ENCODE peak calls at places on chromosome 15, in five cellular contexts. Q is H9; A is naive thymus-derived CD4-positive, alpha-beta T cell; I is CD4-positive, alpha-beta T cell; G is GM12878. N is an unnamed sample.

GRCh38 chr15:39680868-39681267 is 100.0 kb downstream of the THBS1 start:
- DNase-seq in Q (no peak), I (no peak), A (no peak), G (no peak), N (no peak)

GRCh38 chr15:72153269-72153668 is 35.1 kb downstream of the SENP8 start:
- DNase-seq in I (no peak), G (no peak), Q (no peak), A (no peak), N (no peak)

GRCh38 chr15:78004919-78005634 is 72.4 kb downstream of the TBC1D2B start:
- DNase-seq in G (no peak), Q (no peak), I (no peak), A (no peak), N (no peak)

GRCh38 chr15:96122077-96123027 is 208.1 kb upstream of the NR2F2 start:
- DNase-seq in Q (no peak), A (no peak), G (no peak), I (no peak), N (no peak)

GRCh38 chr15:61685971-61686370 is 374.3 kb downstream of the VPS13C start:
- DNase-seq in G (no peak), Q (no peak), A (no peak), I (no peak), N (no peak)

GRCh38 chr15:39585394-39585841 is 4.5 kb downstream of the THBS1 start:
- DNase-seq in Q (no peak), A (no peak), G (no peak), I (no peak), N (no peak)

GRCh38 chr15:63374686-63375520 is 6.7 kb downstream of the CA12 start:
- DNase-seq in G (no peak), A (no peak), Q (no peak), I (no peak), N (no peak)

GRCh38 chr15:60215225-60215963 is 182.4 kb downstream of the ANXA2 start:
- DNase-seq in Q (peak; percentile 49), A (no peak), G (no peak), I (no peak), N (no peak)

DNA sequence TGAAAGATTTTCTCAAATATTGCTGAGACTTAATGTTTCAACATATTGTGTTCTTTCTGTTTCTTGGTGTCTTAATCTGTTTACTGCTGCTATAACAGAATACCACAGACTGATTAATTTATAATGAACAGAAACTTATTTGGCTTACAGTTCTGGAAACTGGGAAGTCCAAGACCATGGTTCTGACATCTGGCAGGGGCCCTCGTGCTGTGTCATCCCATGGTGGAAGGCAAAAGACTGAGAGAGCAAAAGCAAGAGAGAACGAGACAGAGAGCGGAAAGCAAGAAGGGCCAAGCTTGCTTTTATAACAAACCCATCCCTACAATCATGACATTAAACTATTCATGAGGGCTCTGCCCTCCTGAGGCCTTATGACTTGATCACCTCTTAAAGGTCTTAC is 88.7 kb downstream of the ARNT2 start:
- DNase-seq in I (no peak), G (no peak), Q (no peak), A (no peak), N (no peak)
- H3K27ac ChIP-seq in I (no peak overlapping the region), G (no peak overlapping the region), Q (no peak overlapping the region), A (no peak overlapping the region), N (no peak overlapping the region)

GRCh38 chr15:83192742-83193141 is 14.9 kb downstream of the HDGFL3 start:
- DNase-seq in A (no peak), Q (no peak), G (no peak), I (no peak), N (no peak)
- H3K27ac ChIP-seq in A (no peak overlapping the region), Q (no peak overlapping the region), G (peak overlapping the region; percentile 28), I (no peak overlapping the region), N (no peak overlapping the region)

GRCh38 chr15:31256385-31257265 is 70.0 kb upstream of the KLF13 start:
- DNase-seq in Q (no peak), A (no peak), I (no peak), G (no peak), N (no peak)

GRCh38 chr15:31254431-31255175 is 72.0 kb upstream of the KLF13 start:
- DNase-seq in I (no peak), G (no peak), Q (no peak), A (no peak), N (no peak)

GRCh38 chr15:31257286-31257685 is 69.3 kb upstream of the KLF13 start:
- DNase-seq in G (no peak), A (no peak), I (no peak), Q (no peak), N (no peak)

GRCh38 chr15:31255732-31256384 is 70.8 kb upstream of the KLF13 start:
- DNase-seq in A (no peak), Q (no peak), I (no peak), G (no peak), N (no peak)

GRCh38 chr15:31255176-31255510 is 71.5 kb upstream of the KLF13 start:
- DNase-seq in A (no peak), G (no peak), I (no peak), Q (no peak), N (no peak)
- H3K27ac ChIP-seq in A (no peak overlapping the region), G (peak overlapping the region; percentile 76), I (no peak overlapping the region), Q (no peak overlapping the region), N (no peak overlapping the region)

GRCh38 chr15:57384024-57384423 is 7.7 kb downstream of the CGNL1 start:
- DNase-seq in I (no peak), G (no peak), Q (no peak), A (no peak), N (no peak)

GRCh38 chr15:57387011-57387410 is 10.7 kb downstream of the CGNL1 start:
- DNase-seq in G (no peak), I (no peak), A (no peak), Q (no peak), N (no peak)

GRCh38 chr15:57382969-57383368 is 6.7 kb downstream of the CGNL1 start:
- DNase-seq in Q (no peak), I (no peak), G (no peak), A (no peak), N (no peak)

GRCh38 chr15:57385923-57386390 is 9.7 kb downstream of the CGNL1 start:
- DNase-seq in A (no peak), Q (peak; percentile 68), G (no peak), I (no peak), N (no peak)

DNA sequence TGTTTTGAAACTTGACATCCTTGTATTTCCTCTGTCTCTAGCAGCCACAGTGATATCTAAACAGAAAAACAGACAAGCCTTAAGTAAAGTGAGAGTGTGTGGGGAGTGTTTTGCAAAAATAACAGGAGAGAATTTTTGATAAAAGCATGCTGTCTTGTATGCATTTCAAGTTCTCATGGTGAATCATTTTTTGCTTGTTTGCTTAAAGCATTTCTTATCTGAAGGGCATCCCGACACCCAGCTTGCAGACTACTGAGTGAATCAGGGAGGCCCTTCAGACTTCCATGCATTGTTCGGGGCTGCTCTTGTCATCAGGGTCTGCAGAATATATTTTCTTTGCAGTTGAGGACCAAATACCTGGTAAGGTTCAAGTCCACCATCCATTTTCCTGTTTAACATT is 8.5 kb downstream of the CGNL1 start:
- DNase-seq in G (no peak), I (no peak), A (no peak), Q (no peak), N (no peak)
- H3K27ac ChIP-seq in G (no peak overlapping the region), I (no peak overlapping the region), A (no peak overlapping the region), Q (peak overlapping the region; percentile 83), N (no peak overlapping the region)

GRCh38 chr15:36831915-36832310 is 252.5 kb downstream of the CDIN1 start:
- DNase-seq in G (no peak), Q (no peak), I (no peak), A (no peak), N (no peak)
- H3K27ac ChIP-seq in G (no peak overlapping the region), Q (no peak overlapping the region), I (no peak overlapping the region), A (no peak overlapping the region), N (no peak overlapping the region)

GRCh38 chr15:75453703-75454470 is 2.4 kb upstream of the SIN3A start:
- DNase-seq in I (peak; percentile 92), A (peak; percentile 99), Q (peak; percentile 99), G (peak; percentile 98), N (peak; percentile 98)
- H3K27ac ChIP-seq in I (peak overlapping the region; percentile 99), A (peak overlapping the region; percentile 97), Q (peak overlapping the region; percentile 84), G (peak overlapping the region; percentile 96), N (peak overlapping the region; percentile 93)

GRCh38 chr15:85404922-85405293 is 24.5 kb downstream of the AKAP13 start:
- DNase-seq in G (no peak), Q (no peak), I (no peak), A (no peak), N (no peak)

GRCh38 chr15:85406916-85407315 is 26.5 kb downstream of the AKAP13 start:
- DNase-seq in A (no peak), G (no peak), Q (no peak), I (no peak), N (no peak)

GRCh38 chr15:85405467-85405866 is 25.1 kb downstream of the AKAP13 start:
- DNase-seq in I (no peak), Q (no peak), A (no peak), G (no peak), N (no peak)

GRCh38 chr15:85407421-85408269 is 27.2 kb downstream of the AKAP13 start:
- DNase-seq in I (peak; percentile 11), Q (no peak), G (no peak), A (no peak), N (no peak)

GRCh38 chr15:85408270-85408746 is 27.9 kb downstream of the AKAP13 start:
- DNase-seq in Q (no peak), I (no peak), A (peak; percentile 23), G (peak; percentile 84), N (no peak)
- H3K27ac ChIP-seq in Q (no peak overlapping the region), I (no peak overlapping the region), A (no peak overlapping the region), G (peak overlapping the region; percentile 75), N (no peak overlapping the region)

GRCh38 chr15:81298606-81299005 is 25.3 kb downstream of the STARD5 start:
- DNase-seq in Q (no peak), A (no peak), G (no peak), I (no peak), N (no peak)

GRCh38 chr15:81301815-81302399 is 22.0 kb downstream of the STARD5 start:
- DNase-seq in A (no peak), Q (no peak), G (peak; percentile 80), I (no peak), N (no peak)

GRCh38 chr15:81297580-81298575 is 26.1 kb downstream of the STARD5 start:
- DNase-seq in I (no peak), A (peak; percentile 31), G (no peak), Q (no peak), N (no peak)

GRCh38 chr15:81301385-81301784 is 22.6 kb downstream of the STARD5 start:
- DNase-seq in G (no peak), Q (no peak), I (no peak), A (no peak), N (no peak)

GRCh38 chr15:81299630-81300273 is 24.2 kb downstream of the STARD5 start:
- DNase-seq in A (no peak), Q (no peak), G (no peak), I (no peak), N (no peak)
- H3K27ac ChIP-seq in A (peak overlapping the region; percentile 87), Q (no peak overlapping the region), G (peak overlapping the region; percentile 99), I (peak overlapping the region; percentile 95), N (no peak overlapping the region)